ENCODE peak calls at places on chromosome 4, in four cellular contexts. T is H1, Z is psoas muscle, O is IMR-90. G is an unnamed sample.

GRCh38 chr4:32790803-32791202 is 2070.6 kb downstream of the PCDH7 start:
- DNase-seq in T (no peak), Z (no peak), O (no peak), G (no peak)

GRCh38 chr4:106365613-106366012 is 3.0 kb downstream of the GIMD1 start:
- DNase-seq in T (no peak), Z (no peak), O (peak), G (no peak)

GRCh38 chr4:185307136-185307950 is 88.4 kb downstream of the LRP2BP start:
- DNase-seq in T (no peak), Z (no peak), O (peak), G (no peak)

GRCh38 chr4:19736968-19737756 is 514.5 kb upstream of the SLIT2 start:
- DNase-seq in T (no peak), Z (no peak), O (no peak), G (no peak)

GRCh38 chr4:132123870-132124623 is 1025.0 kb upstream of the PCDH10 start:
- DNase-seq in T (peak), Z (no peak), O (peak), G (no peak)

GRCh38 chr4:8614365-8615193 is 22.0 kb downstream of the CPZ start:
- DNase-seq in T (no peak), Z (no peak), O (no peak), G (no peak)

GRCh38 chr4:52958232-52958631 is 96.1 kb downstream of the RASL11B start:
- DNase-seq in T (no peak), Z (no peak), O (peak), G (no peak)

GRCh38 chr4:13783800-13784411 is 156.4 kb upstream of the BOD1L1 start:
- DNase-seq in T (no peak), Z (no peak), O (no peak), G (no peak)

GRCh38 chr4:20395160-20395773 is 143.6 kb downstream of the SLIT2 start:
- DNase-seq in T (peak), Z (no peak), O (peak), G (no peak)

GRCh38 chr4:172323288-172323687 is 510.1 kb downstream of the GALNTL6 start:
- DNase-seq in T (no peak), Z (no peak), O (no peak), G (no peak)

GRCh38 chr4:8556341-8557150 is 23.6 kb upstream of the GPR78 start:
- DNase-seq in T (no peak), Z (no peak), O (no peak), G (peak)

GRCh38 chr4:8588196-8588470 is 4.4 kb upstream of the CPZ start:
- DNase-seq in T (no peak), Z (no peak), O (no peak), G (no peak)

GRCh38 chr4:13907255-13907751 is 279.8 kb upstream of the BOD1L1 start:
- DNase-seq in T (no peak), Z (no peak), O (peak), G (no peak)

GRCh38 chr4:26885912-26886274 is 25.3 kb downstream of the STIM2 start:
- DNase-seq in T (no peak), Z (no peak), O (no peak), G (no peak)

GRCh38 chr4:65510976-65511375 is 159.3 kb downstream of the EPHA5 start:
- DNase-seq in T (no peak), Z (no peak), O (no peak), G (no peak)

GRCh38 chr4:149768477-149768876 is 47.2 kb downstream of the IQCM start:
- DNase-seq in T (no peak), Z (no peak), O (no peak), G (no peak)

GRCh38 chr4:173571620-173572019 is 41.6 kb upstream of the HAND2 start:
- DNase-seq in T (no peak), Z (no peak), O (no peak), G (no peak)

GRCh38 chr4:70788733-70789132 is 51.0 kb downstream of the GRSF1 start:
- DNase-seq in T (no peak), Z (no peak), O (no peak), G (no peak)

GRCh38 chr4:101981756-101982155 is 191.2 kb downstream of the BANK1 start:
- DNase-seq in T (no peak), Z (no peak), O (no peak), G (peak)

GRCh38 chr4:73729534-73730165 is 10.7 kb upstream of the CXCL8 start:
- DNase-seq in T (no peak), Z (peak), O (peak), G (peak)

GRCh38 chr4:133147922-133148689 is 988 bp upstream of the PCDH10 start:
- DNase-seq in T (peak), Z (no peak), O (peak), G (no peak)

GRCh38 chr4:13415068-13415785 is 68.9 kb downstream of the RAB28 start:
- DNase-seq in T (peak), Z (no peak), O (no peak), G (peak)

GRCh38 chr4:54225671-54226398 is 3.3 kb upstream of the PDGFRA start:
- DNase-seq in T (peak), Z (no peak), O (no peak), G (no peak)
- TF ChIP-seq CTCF in T (no peak), Z (no peak), O (no peak), G (no peak)

DNA sequence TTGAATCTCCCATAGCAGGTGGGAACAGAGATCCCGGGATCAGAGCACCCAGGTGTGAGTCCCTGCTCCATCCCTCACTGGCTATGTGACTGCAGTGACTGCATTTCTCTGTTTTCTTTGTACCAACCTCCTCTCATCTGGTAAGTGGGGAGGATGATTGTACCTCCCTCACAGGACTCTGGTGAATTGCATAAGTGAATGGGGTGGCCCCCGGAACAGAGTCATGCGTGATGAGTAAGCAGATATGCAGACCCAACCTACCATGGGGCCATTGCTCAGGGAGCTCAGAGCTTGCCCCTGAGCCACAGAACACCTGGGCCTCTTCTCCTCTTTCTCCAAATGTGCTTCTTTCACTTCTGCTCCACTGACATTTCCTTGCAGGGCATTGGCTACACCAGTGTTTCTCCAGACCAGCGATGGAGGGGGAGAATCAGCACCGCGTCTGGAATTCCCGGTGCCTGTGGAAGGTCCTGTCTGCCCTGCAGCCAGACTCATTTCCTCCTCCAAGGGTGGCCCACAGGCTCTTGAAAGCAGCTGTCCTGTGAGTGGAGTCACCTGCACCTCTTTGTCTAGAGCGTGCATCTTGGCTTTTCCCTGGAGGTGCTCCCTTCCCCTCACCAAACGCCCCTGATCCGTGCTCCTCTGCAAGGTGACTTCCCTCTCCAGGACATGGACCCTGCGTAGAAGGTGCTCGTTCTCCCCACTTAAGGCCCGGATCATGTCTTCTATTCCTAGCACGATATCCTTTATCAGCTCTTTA is 30.0 kb downstream of the C4orf50 start:
- DNase-seq in T (no peak), Z (no peak), O (no peak), G (no peak)
- H3K4me3 ChIP-seq in T (no peak), Z (no peak), O (no peak), G (no peak)

DNA sequence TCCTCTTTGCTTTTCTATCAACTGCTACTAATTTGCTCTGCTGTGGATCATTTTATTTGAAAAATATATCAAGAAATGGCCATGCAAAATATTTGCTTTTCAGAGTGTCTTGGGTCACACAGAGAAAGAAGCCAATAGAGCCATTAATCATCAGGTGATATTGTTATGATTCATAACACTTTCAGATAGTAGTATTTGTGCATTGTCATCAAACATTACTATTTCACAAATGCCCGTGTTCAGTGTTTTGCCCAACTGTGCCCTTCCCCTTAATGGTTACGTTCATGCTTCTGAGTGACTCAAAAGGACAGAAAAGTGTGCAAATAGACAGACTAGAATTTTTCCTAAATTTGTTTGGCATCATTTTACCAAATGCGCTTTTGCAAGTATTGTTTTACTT is 46.6 kb downstream of the PHOX2B start:
- DNase-seq in T (no peak), Z (no peak), O (no peak), G (no peak)
- TF ChIP-seq CTCF in T (no peak), Z (no peak), O (no peak), G (no peak)

DNA sequence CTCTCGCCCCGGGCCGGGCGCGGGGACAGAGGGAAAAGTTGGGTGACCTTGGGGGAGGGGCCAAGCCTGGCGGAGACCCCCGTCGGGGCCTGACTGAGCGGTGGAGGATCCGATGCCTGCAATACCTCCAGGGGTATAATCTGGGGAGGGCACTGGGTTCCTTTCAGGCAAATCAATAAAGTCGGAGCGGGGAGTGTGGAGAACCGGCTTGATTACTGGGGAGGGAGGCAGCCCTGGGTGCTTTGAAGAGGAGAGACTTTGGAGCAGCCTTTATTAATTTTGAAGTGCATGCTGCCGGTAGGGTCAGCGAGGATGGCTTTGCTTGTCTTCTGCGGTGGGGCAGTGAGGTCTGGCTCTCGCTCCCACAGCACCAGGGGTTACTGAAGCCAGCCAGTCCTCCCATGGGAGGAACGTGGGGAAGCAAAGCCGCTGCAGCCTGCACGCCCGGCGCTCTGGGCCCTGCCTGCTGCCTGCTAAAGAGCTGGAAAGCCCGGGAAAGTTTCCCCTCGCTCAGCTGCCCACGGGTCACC is 396 bp upstream of the LGI2 start:
- DNase-seq in T (peak), Z (no peak), O (no peak), G (peak)
- H3K4me3 ChIP-seq in T (peak), Z (peak), O (peak), G (peak)

DNA sequence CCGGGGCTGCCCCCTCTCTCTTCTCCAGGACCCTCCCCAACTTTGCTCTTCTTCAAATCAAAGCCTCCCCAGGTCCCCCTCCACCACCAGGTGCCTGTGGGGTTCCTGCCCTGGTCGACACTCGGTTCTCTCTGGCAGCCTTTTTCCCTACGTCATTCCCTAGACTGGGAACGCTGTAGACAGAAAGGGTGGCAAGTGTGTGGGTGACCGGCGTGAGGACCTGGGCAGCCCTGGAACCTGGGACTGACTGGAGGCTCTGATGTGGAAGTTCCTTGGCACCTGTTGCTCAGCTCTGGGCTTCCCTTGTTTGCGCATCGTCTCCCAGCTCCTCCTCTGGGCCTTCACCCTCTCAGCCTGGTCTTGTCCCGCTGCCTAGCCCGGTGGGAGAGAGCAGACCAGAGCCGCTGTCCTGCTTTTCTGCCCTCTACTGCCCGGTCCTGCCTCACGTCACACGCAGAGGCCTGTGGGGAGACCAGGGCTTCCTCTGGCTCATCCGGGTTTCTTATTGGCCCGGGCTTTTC is 1.3 kb downstream of the TACC3 start:
- DNase-seq in T (no peak), Z (no peak), O (no peak), G (no peak)
- TF ChIP-seq CTCF in T (no peak), Z (no peak), O (peak), G (no peak)

GRCh38 chr4:168398589-168398988 is 80.0 kb upstream of the DDX60 start:
- DNase-seq in T (no peak), Z (no peak), O (no peak), G (no peak)
- H3K4me3 ChIP-seq in T (no peak), Z (no peak), O (no peak), G (no peak)

GRCh38 chr4:151721466-151721865 is 39.3 kb downstream of the GATB start:
- DNase-seq in T (no peak), Z (no peak), O (no peak), G (no peak)
- TF ChIP-seq CTCF in T (no peak), Z (no peak), O (no peak), G (no peak)

GRCh38 chr4:68344785-68345184 is 5.1 kb downstream of the YTHDC1 start:
- DNase-seq in T (no peak), Z (no peak), O (no peak), G (no peak)

GRCh38 chr4:68348577-68348976 is 1.3 kb downstream of the YTHDC1 start:
- DNase-seq in T (no peak), Z (no peak), O (no peak), G (no peak)

GRCh38 chr4:68349361-68350360 is at the start of gene YTHDC1:
- DNase-seq in T (peak), Z (peak), O (peak), G (peak)

GRCh38 chr4:68346461-68346860 is 3.4 kb downstream of the YTHDC1 start:
- DNase-seq in T (no peak), Z (no peak), O (no peak), G (no peak)

DNA sequence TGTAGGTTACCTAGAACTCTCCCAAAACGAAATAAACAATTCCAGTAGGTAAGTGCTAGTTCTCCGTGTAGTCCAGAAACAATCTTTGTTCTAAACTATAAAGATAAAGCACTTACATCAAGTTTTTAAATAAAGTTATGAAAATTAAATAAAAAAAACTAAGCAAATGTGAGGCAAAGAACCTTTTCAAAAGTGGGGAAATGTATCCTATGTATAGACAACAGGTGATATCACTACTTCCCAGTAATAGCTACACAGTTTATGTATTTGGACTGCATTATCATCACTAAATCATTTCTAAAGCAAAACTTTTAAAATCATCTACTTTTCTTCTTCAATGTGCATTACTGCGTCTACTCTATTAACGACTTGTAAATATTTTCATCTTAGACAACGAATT is 2.0 kb downstream of the YTHDC1 start:
- DNase-seq in T (no peak), Z (no peak), O (no peak), G (no peak)
- H3K4me3 ChIP-seq in T (peak), Z (peak), O (peak), G (peak)

DNA sequence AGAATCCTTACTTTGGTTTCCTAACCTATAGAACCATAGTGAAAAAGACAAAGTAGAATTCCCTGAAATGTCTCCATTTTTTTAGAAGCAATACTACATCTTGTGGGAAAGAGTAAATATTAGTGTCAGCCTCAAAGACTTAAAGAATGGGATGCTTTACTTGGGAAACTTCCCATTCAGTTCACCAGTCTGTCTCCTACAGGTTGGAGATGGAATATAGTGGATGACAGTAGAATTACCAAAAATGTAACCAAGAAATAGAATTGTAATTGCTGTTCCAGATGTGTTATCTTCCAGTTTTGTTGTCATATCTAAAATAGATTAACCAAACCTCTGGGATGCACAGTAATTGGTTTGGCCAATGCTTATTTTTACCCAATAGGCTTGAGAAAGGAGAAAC is 338.6 kb upstream of the GRID2 start:
- DNase-seq in T (no peak), Z (no peak), O (no peak), G (no peak)
- TF ChIP-seq CTCF in T (peak), Z (no peak), O (no peak), G (no peak)

GRCh38 chr4:16227462-16227868 is 1.2 kb upstream of the TAPT1 start:
- DNase-seq in T (no peak), Z (peak), O (peak), G (peak)

GRCh38 chr4:16233569-16234177 is 7.4 kb upstream of the TAPT1 start:
- DNase-seq in T (no peak), Z (no peak), O (no peak), G (no peak)

GRCh38 chr4:16230308-16230707 is 4.0 kb upstream of the TAPT1 start:
- DNase-seq in T (no peak), Z (no peak), O (no peak), G (no peak)

GRCh38 chr4:16229604-16230003 is 3.3 kb upstream of the TAPT1 start:
- DNase-seq in T (no peak), Z (no peak), O (no peak), G (no peak)

DNA sequence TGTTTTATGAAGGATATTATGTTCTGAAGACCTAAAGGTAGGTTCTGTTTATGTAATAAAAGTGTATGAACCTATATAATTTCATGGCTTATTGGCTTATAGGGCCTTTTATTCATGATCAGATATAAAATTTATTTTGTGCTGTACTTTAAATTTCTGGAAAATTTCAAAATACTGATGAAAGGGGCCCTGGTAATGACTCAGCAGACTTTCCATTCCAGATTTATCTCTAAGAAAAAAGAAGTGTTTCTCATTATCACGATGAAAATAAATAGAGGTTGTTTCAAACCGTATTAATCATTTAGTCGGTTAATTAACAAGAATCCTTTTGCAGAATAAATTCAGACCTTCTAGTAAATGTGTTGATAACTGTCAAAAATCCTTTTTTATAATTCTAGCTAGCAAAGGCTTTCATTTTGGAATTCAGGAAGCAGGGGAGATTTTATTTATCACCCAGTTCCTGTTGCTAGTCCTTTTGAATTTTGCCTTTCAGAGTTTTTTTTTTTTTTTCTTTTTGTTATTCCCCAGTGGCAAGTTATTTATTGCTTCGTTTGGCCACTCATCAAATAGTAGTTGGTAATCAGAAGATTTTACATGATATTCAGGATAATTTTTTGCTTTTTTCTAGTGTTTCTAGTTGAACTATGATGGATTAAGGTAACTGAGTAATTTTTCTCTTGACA is 5.4 kb upstream of the TAPT1 start:
- DNase-seq in T (no peak), Z (no peak), O (no peak), G (no peak)
- H3K4me3 ChIP-seq in T (no peak), Z (peak), O (no peak), G (no peak)

G was measured in heart left ventricle.